ENCODE peak calls at places on chromosomes 6 and 20, in four cellular contexts. H is uterus, T is fibroblast of pulmonary artery, W is cardiac muscle cell. A is an unnamed sample.

GRCh38 chr6:34888874-34889555 is at the start of gene ANKS1A:
- DNase-seq in H (peak), T (peak), W (peak), A (peak)

GRCh38 chr6:8108031-8108660 is 5.8 kb upstream of the EEF1E1 start:
- DNase-seq in T (peak), W (peak), H (no peak), A (no peak)

GRCh38 chr20:2890743-2891142 is 17.5 kb downstream of the PTPRA start:
- DNase-seq in H (no peak), T (no peak), W (peak), A (no peak)

GRCh38 chr6:79134699-79135474 is 56.8 kb upstream of the PHIP start:
- DNase-seq in T (no peak), H (no peak), W (no peak), A (no peak)

GRCh38 chr20:20814685-20815084 is 102.2 kb upstream of the RALGAPA2 start:
- DNase-seq in W (no peak), H (no peak), T (no peak), A (no peak)

GRCh38 chr6:17405944-17406245 is 12.5 kb downstream of the CAP2 start:
- DNase-seq in H (no peak), T (no peak), W (no peak), A (no peak)

GRCh38 chr6:107786179-107786578 is 37.9 kb downstream of the SCML4 start:
- DNase-seq in H (no peak), W (no peak), T (no peak), A (no peak)

GRCh38 chr6:128131566-128131965 is 230.7 kb upstream of the THEMIS start:
- DNase-seq in H (no peak), W (no peak), T (peak), A (no peak)

GRCh38 chr6:155889405-155889804 is 433.8 kb upstream of the NOX3 start:
- DNase-seq in W (no peak), H (no peak), T (no peak), A (no peak)

GRCh38 chr6:79170431-79170830 is 64.1 kb downstream of the HMGN3 start:
- DNase-seq in T (no peak), W (no peak), H (no peak), A (no peak)

GRCh38 chr20:7010584-7010983 is 243.1 kb downstream of the BMP2 start:
- DNase-seq in T (no peak), W (peak), H (no peak), A (no peak)

GRCh38 chr6:36118550-36119107 is 11.7 kb upstream of the MAPK13 start:
- DNase-seq in H (no peak), W (no peak), T (no peak), A (no peak)

GRCh38 chr20:24781061-24781980 is 167.7 kb upstream of the CST7 start:
- DNase-seq in H (no peak), W (peak), T (peak), A (no peak)

GRCh38 chr6:137764464-137764863 is 102.6 kb upstream of the TNFAIP3 start:
- DNase-seq in H (no peak), T (peak), W (peak), A (no peak)

GRCh38 chr6:148800535-148800934 is 53.7 kb downstream of the UST start:
- DNase-seq in T (peak), H (no peak), W (peak), A (no peak)

GRCh38 chr20:62902926-62903615 is 23.2 kb downstream of the DIDO1 start:
- DNase-seq in T (no peak), W (no peak), H (no peak), A (no peak)

DNA sequence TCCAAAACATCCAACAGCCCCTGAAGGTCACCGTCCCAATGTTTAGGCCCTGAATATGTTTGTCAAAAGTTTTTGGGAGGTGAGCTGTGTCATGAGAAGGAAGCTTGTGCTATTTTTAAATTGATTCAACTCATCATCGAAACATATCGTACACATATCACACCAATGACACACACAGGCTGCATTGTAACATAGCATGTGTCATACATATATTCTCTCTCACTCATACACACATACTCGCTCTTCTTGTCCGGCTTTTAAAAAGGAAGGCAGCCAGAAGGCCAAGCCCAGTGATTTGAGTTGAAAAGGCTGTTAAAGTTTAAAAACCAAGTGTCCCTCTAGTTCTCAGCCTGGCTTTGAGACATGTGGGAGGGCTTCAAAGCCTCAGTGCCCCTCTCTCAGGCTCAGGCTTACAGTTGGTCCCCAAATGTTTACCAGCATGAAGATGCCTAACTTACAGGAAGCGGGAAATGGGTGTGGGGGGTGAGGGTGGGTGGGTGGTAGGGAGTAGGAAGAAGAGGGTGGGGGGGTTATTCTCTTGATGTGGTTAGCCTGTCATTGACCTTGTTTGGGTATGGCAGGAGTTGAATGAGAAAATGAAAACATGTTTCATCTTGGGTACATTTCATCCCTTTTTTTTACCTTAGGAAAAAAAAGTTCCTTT is 3.3 kb upstream of the PRDM1 start:
- DNase-seq in T (peak), H (no peak), W (no peak), A (no peak)
- TF ChIP-seq CTCF in T (no peak), H (no peak), W (no peak), A (no peak)

DNA sequence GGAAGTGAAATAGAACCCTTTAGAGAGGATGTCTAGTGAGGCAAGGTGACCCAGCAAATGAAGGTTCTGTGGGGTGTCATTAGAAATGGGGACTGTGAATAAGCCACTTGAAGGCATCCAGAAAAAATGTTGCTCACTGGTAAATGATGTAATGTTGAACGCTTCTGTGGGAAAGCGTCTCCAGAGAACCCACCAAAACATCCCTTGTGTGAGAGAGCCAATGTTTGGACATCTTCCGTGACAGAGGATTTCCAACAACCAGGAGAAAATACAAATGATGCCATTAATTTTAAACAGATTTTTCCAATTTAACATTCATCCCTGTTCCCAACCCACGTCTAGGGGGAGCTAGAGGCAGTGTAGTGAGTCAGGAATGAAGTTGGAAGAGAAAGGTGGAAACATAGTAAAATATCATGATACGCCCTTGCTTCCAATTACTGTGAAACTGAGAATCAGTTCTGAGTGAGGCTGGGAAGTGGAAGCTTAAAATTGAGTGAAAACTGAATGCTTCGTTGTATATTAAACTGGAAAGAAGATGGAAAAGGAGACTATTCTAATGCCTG is 584.2 kb downstream of the CD109 start:
- DNase-seq in T (no peak), H (no peak), W (no peak), A (no peak)
- TF ChIP-seq CTCF in T (peak), H (no peak), W (peak), A (no peak)

DNA sequence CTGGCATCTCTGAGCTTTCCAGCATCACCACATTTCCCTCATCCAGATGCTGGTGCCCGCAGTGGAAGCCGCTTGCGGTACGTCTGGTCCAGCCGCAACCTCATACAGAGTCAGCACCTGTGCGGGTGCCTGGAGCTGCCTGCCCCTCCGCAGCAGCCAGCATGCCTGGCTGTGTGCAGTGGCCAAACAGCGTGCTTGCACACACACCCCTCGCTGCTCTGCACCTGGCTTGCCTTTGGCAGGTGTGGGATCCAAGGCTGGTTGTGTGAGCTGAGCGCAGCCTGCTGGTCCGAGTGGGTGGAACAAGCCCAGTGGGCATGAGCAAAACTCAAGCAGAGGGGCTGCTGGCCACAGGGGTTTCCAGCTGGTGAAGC is 3.1 kb upstream of the HINT3 start:
- DNase-seq in W (no peak), H (no peak), T (no peak), A (no peak)
- TF ChIP-seq CTCF in W (no peak), H (no peak), T (no peak), A (peak)

DNA sequence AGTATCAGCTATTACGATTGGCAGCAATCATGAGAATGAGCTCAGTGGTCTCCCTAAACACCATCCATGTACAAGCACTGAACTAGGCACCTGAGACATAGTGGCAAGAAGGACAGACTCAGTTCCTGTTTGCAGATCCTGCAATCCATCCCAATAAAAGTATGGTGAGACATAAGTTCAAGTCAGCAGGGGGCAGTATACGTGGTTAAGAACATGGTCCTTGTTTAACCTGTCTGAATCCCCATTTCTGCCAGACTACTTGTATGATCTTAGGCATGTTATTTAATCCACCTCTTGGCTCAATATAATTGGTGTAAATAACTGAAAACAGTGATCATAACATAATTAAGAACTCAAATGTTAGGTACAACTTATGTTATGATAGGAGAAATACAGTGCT is 33.2 kb upstream of the PNISR start:
- DNase-seq in T (peak), W (peak), H (no peak), A (no peak)
- TF ChIP-seq CTCF in T (peak), W (peak), H (no peak), A (no peak)

DNA sequence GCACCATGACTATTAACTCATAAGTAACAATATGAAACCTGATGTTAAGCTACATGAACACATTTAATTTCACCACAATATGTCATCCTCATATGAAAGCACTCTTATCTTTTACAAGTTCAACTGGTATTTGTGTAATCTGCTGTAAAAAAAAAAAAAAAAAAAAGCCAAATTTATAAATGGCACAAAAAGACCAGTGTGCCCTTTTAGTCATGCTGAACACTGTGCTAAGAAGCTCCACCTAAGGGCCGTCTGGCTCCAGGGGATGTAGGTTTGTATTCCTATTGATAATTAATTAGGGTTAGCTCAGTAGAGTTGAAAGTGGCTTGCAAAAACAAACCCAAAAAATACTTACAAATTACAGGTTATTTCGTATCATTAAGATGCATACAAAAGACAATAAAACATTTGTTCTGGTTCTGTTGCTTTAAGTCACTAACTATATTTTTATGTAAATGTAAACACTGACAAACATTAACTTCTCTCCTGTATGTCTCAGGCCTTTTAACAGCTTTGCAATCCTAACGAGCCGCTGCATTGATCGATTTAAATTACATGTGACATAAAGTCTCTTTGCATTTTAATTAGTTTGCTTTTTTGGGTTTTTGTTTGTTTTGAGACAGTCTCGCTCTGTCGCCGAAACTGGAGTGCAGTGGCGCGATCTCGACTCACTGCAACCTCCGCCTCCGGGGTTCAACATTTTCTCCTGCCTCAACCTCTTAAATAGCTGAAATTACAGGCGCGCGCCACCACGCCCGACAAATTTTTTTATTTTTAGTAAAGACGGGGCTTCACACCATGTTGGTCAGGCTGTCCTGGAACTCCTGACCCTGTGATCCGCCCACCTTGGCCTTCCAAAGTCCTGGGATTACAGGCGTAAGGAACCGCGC is 110.8 kb downstream of the HFE start:
- DNase-seq in H (peak), T (peak), W (peak), A (no peak)
- TF ChIP-seq CTCF in H (no peak), T (no peak), W (no peak), A (no peak)

GRCh38 chr20:768426-768978 is at the start of gene SLC52A3:
- DNase-seq in T (no peak), H (peak), W (no peak), A (no peak)
- TF ChIP-seq CTCF in T (no peak), H (no peak), W (no peak), A (no peak)

DNA sequence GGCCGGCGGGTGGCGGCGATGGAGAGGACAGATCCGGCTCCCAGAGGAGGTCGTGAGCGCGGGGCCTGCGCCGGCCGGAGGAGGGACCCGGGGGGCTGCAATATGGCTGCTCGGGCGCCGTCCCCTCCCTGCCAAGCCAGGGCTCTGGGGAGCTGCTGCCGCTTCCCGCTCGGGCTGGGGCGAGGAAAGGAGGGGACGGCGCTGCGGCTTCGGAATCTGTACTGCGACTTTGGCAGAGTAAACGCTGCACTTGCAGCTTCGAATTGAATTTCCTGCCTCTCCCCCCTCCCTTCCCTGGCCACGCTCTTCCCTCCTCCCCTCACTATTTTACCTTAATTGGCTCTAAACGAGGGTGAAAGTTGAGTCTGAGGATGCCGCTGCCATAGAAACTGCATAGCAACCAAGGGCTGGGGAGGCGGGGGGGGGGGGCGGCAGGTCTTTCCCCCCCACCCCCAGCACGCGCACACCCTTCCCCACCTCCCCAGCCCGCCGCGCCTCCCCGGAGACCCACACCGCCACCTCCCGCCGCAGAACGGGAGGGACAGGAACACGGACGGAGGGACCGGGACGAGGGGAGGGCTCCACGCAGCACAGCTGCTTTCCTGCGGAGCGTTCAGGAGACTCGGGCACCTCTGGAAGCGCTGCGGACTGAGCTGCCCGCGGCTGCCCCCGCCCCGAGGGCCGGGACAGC is 93.9 kb downstream of the RNASET2 start:
- DNase-seq in W (peak), T (no peak), H (no peak), A (peak)
- TF ChIP-seq CTCF in W (no peak), T (no peak), H (no peak), A (peak)

DNA sequence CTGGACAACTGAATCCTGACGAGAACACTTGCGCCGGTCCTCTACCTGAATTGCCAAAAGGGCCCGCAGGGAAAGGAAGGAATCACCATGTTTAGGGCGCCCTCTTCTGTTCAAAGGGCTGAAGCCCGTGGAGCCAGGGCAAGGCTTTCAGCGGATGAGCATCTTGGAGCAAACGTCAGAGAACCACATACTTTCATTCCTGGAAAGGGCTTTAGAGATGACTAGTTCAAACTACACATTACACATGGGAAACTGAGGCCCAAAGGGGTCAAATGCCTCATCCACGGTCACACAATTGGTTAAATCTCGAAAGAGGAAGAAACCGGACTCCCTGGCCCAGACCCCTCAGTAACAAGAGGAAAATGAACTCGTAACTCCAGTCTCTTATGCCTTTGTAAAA is 11.5 kb upstream of the ZNF133 start:
- DNase-seq in H (no peak), T (peak), W (peak), A (peak)
- TF ChIP-seq CTCF in H (peak), T (peak), W (peak), A (peak)